ENCODE peak calls at places on chromosomes 7 and 10, in seven cellular contexts. S, W, D, X, I, V and G are unnamed samples.

GRCh38 chr7:98178321-98178720 is 32.9 kb upstream of the BHLHA15 start:
- DNase-seq in D (no peak), W (no peak), I (no peak), V (no peak), S (no peak), X (no peak), G (no peak)

GRCh38 chr10:44387853-44388251 is 3.0 kb upstream of the CXCL12 start:
- DNase-seq in X (no peak), I (peak; percentile 15), D (peak; percentile 50), S (no peak), V (no peak), W (no peak), G (peak; percentile 51)

GRCh38 chr10:109934958-109935793 is 11.9 kb upstream of the XPNPEP1 start:
- DNase-seq in I (no peak), X (no peak), V (peak; percentile 44), S (peak; percentile 91), W (peak; percentile 83), D (no peak), G (no peak)

GRCh38 chr7:50805425-50806130 is 22.9 kb upstream of the GRB10 start:
- DNase-seq in X (no peak), I (no peak), S (no peak), D (no peak), V (no peak), W (no peak), G (no peak)

GRCh38 chr7:83468251-83468739 is 180.6 kb downstream of the SEMA3E start:
- DNase-seq in S (no peak), I (peak; percentile 96), X (no peak), V (no peak), D (peak; percentile 76), W (peak; percentile 99), G (peak; percentile 65)

GRCh38 chr7:97027427-97028234 is 3.0 kb upstream of the DLX5 start:
- DNase-seq in D (peak; percentile 84), X (peak; percentile 43), W (peak; percentile 85), S (no peak), V (peak; percentile 39), I (peak; percentile 86), G (peak; percentile 86)

GRCh38 chr10:110226926-110227641 is 19.7 kb downstream of the MXI1 start:
- DNase-seq in V (peak; percentile 69), X (peak; percentile 75), D (peak; percentile 89), S (no peak), I (peak; percentile 78), W (peak; percentile 19), G (no peak)

GRCh38 chr10:110717830-110718595 is 73.9 kb downstream of the RBM20 start:
- DNase-seq in I (no peak), X (no peak), W (no peak), S (no peak), D (no peak), V (no peak), G (no peak)

GRCh38 chr7:111558948-111559347 is 3.3 kb downstream of the IMMP2L start:
- DNase-seq in S (no peak), W (peak; percentile 40), X (no peak), I (no peak), V (no peak), D (no peak), G (no peak)

GRCh38 chr10:69721690-69722310 is 79.9 kb upstream of the COL13A1 start:
- DNase-seq in V (no peak), D (no peak), I (peak; percentile 27), S (no peak), X (no peak), W (peak; percentile 61), G (no peak)

GRCh38 chr10:15433850-15434537 is 62.9 kb upstream of the FAM171A1 start:
- DNase-seq in W (peak; percentile 46), V (peak; percentile 13), X (peak; percentile 5), S (peak; percentile 41), I (peak; percentile 54), D (no peak), G (no peak)

GRCh38 chr7:108201766-108202165 is 71.6 kb upstream of the LAMB4 start:
- DNase-seq in V (no peak), W (no peak), I (no peak), S (no peak), X (no peak), D (no peak), G (no peak)

GRCh38 chr7:35596061-35596460 is 98.9 kb downstream of the HERPUD2 start:
- DNase-seq in D (no peak), X (no peak), W (peak; percentile 61), V (no peak), I (no peak), S (no peak), G (no peak)

GRCh38 chr10:70672993-70673928 is 955 bp downstream of the ADAMTS14 start:
- DNase-seq in I (peak; percentile 73), V (no peak), S (no peak), D (no peak), W (peak; percentile 75), X (no peak), G (no peak)

GRCh38 chr10:89129850-89130396 is 77.2 kb downstream of the CH25H start:
- DNase-seq in V (no peak), X (no peak), D (no peak), W (peak; percentile 67), I (peak; percentile 44), S (no peak), G (no peak)

DNA sequence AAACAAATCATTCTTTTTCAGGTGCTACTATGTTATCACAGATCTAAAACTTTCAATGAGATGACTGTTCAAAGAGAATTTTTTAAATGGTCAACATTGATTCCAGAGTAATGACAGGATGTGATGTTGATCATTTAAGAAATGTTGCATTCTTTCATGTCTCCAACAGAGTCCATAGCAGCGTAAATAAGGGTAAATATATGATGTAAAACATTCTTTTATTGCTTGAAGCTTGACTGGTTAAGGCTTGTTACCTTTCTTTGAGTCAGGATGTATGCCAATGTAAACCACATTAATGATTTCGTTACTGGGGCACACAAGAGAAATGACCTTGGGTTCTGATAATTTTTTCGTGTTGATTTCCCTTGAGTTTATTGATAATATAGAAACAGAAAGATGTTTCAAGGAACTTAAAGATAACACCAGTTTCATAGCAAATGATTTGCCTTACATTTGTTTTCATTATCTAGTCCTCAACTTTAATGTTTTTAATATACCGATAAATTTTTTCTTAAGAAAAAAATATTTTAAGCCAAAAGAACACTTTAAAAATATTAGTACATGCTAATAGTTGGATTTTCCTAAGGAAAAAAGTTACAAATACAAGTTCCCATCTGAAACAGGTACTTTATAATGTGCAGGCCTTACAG is 3.5 kb downstream of the STK17A start:
- DNase-seq in S (no peak), W (peak; percentile 49), V (peak; percentile 63), D (no peak), I (no peak), X (no peak), G (no peak)
- H3K4me3 ChIP-seq in S (no peak overlapping the region), W (no peak overlapping the region), V (peak overlapping the region; percentile 96), D (no peak overlapping the region), I (no peak overlapping the region), X (peak overlapping the region; percentile 91), G (no peak overlapping the region)

GRCh38 chr10:13674645-13675588 is 88.2 kb downstream of the PRPF18 start:
- DNase-seq in V (no peak), S (no peak), W (no peak), X (no peak), D (no peak), I (no peak), G (no peak)

GRCh38 chr10:13671874-13672273 is 85.1 kb downstream of the PRPF18 start:
- DNase-seq in W (no peak), D (no peak), V (no peak), I (no peak), S (no peak), X (no peak), G (no peak)

GRCh38 chr10:13670311-13670710 is 83.5 kb downstream of the PRPF18 start:
- DNase-seq in V (no peak), I (no peak), W (no peak), D (no peak), S (no peak), X (no peak), G (no peak)

GRCh38 chr10:13672505-13672904 is 85.7 kb downstream of the PRPF18 start:
- DNase-seq in D (no peak), S (no peak), W (no peak), X (no peak), V (no peak), I (no peak), G (no peak)

DNA sequence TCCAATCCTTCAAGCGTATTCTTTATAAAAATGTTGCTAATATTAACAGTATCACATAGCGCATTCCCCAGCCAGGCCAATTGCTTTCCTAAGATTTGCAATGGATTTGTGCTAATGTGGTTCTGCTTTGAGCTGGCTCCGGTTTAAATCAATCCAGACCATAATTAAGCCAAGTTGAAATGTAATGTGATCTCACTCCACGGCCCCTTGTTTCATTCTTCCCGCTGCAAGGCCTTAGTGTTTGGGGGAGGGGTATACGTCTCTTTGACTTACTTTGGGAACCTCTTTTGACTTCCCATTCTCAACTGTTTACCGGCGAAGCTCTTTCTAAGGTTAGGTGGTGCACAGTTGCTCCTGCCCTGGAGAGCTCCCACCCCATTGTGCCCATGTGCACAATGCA is 86.4 kb downstream of the PRPF18 start:
- DNase-seq in S (no peak), W (no peak), D (no peak), V (no peak), X (no peak), I (no peak), G (no peak)
- H3K36me3 ChIP-seq in S (peaks cover 2% of the 10 kb centered on the region), W (peaks cover 38% of the 10 kb centered on the region), D (peaks cover 46% of the 10 kb centered on the region), V (no peaks in the 10 kb centered on the region), X (no peaks in the 10 kb centered on the region), I (no peaks in the 10 kb centered on the region), G (peaks cover 35% of the 10 kb centered on the region)

DNA sequence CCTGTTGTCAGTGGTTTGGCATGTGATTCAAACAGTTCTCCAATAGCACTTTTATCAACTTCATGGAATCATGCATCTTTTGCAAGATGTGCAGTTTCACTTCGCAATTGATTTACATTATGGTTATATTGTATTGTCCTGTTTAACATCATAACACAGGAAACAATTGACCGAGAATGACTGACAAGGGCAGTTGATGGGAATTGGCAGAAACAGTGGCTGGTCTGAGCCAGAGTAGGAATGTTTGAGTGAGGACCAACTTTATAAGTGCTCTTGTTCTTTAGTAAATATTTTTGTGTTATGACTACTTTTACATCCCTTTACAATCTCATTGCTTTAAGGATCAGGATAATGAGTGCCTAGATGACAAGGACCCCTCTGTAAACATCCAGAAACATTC is 2.2 kb downstream of the KLHL7 start:
- DNase-seq in X (no peak), S (no peak), W (no peak), I (no peak), D (no peak), V (no peak), G (no peak)
- H3K4me3 ChIP-seq in X (no peak overlapping the region), S (no peak overlapping the region), W (peak overlapping the region; percentile 79), I (no peak overlapping the region), D (no peak overlapping the region), V (no peak overlapping the region), G (peak overlapping the region; percentile 94)

GRCh38 chr7:105279688-105280007 is 109.1 kb downstream of the SRPK2 start:
- DNase-seq in W (no peak), V (no peak), D (no peak), S (no peak), I (no peak), X (no peak), G (no peak)

GRCh38 chr7:105278565-105278964 is 110.2 kb downstream of the SRPK2 start:
- DNase-seq in W (no peak), D (no peak), I (no peak), S (no peak), V (no peak), X (no peak), G (no peak)

GRCh38 chr7:105277341-105277740 is 111.4 kb downstream of the SRPK2 start:
- DNase-seq in D (no peak), W (peak; percentile 87), X (no peak), I (no peak), S (no peak), V (no peak), G (no peak)

GRCh38 chr7:105281966-105282365 is 106.8 kb downstream of the SRPK2 start:
- DNase-seq in V (no peak), D (no peak), X (no peak), I (no peak), S (no peak), W (no peak), G (no peak)

GRCh38 chr7:105278973-105279687 is 109.6 kb downstream of the SRPK2 start:
- DNase-seq in I (no peak), V (no peak), W (no peak), D (no peak), X (no peak), S (no peak), G (no peak)
- H3K36me3 ChIP-seq in I (no peaks in the 10 kb centered on the region), V (no peaks in the 10 kb centered on the region), W (no peaks in the 10 kb centered on the region), D (no peaks in the 10 kb centered on the region), X (no peaks in the 10 kb centered on the region), S (no peaks in the 10 kb centered on the region), G (no peaks in the 10 kb centered on the region)